ENCODE peak calls at places on chromosomes 1 and 21, in seven cellular contexts. S is uterus, M is ovary, O is GM23338, K is Panc1, G is dorsolateral prefrontal cortex, D is body of pancreas. Z is an unnamed sample. For H3K27me3, the result is how much of the 10 kb centered on the place peaks cover.

GRCh38 chr1:206685749-206686485 is 1.2 kb downstream of the MAPKAPK2 start:
- DNase-seq in M (peak), K (no peak), S (peak), G (no peak), D (peak), O (peak), Z (peak)

GRCh38 chr1:77031101-77031662 is 163.9 kb downstream of the ST6GALNAC5 start:
- DNase-seq in G (no peak), M (no peak), S (no peak), D (no peak), K (peak), O (no peak), Z (peak)

GRCh38 chr1:150535511-150536281 is 13.5 kb upstream of the ADAMTSL4 start:
- DNase-seq in O (no peak), K (no peak), G (no peak), S (no peak), D (no peak), M (no peak), Z (no peak)

GRCh38 chr21:38486705-38487104 is 11.6 kb downstream of the ERG start:
- DNase-seq in S (no peak), G (no peak), K (no peak), D (no peak), O (no peak), M (no peak), Z (peak)

GRCh38 chr1:24283326-24284155 is 35.6 kb upstream of the GRHL3 start:
- DNase-seq in D (no peak), S (peak), M (no peak), K (peak), G (no peak), O (no peak), Z (peak)

GRCh38 chr1:30891223-30891552 is 17.4 kb downstream of the SDC3 start:
- DNase-seq in K (no peak), M (no peak), O (no peak), D (no peak), G (no peak), S (no peak), Z (no peak)

GRCh38 chr21:37435120-37435519 is 68.5 kb downstream of the DYRK1A start:
- DNase-seq in K (no peak), O (peak), M (peak), S (peak), G (peak), D (no peak), Z (peak)

GRCh38 chr1:215819114-215819513 is 252.0 kb downstream of the KCTD3 start:
- DNase-seq in D (no peak), M (no peak), S (no peak), K (no peak), O (no peak), G (no peak), Z (no peak)

GRCh38 chr1:224502459-224503160 is 68.0 kb upstream of the WDR26 start:
- DNase-seq in M (peak), K (no peak), G (no peak), S (no peak), O (peak), D (peak), Z (peak)

GRCh38 chr1:235050911-235051360 is 77.7 kb downstream of the TOMM20 start:
- DNase-seq in G (no peak), S (no peak), K (no peak), O (no peak), D (no peak), M (peak), Z (peak)

GRCh38 chr1:156014829-156015228 is 5.9 kb downstream of the SSR2 start:
- DNase-seq in K (no peak), S (no peak), D (no peak), G (no peak), O (peak), M (no peak), Z (no peak)

GRCh38 chr1:232014941-232015340 is 388.4 kb downstream of the DISC1 start:
- DNase-seq in G (no peak), O (no peak), S (no peak), D (no peak), K (no peak), M (no peak), Z (no peak)

GRCh38 chr1:113782451-113782850 is 23.2 kb upstream of the PHTF1 start:
- DNase-seq in S (no peak), K (no peak), M (no peak), G (no peak), O (no peak), D (no peak), Z (no peak)

GRCh38 chr1:170910273-170910672 is 25.1 kb upstream of the MROH9 start:
- DNase-seq in M (no peak), D (no peak), O (no peak), G (no peak), K (no peak), S (no peak), Z (peak)

GRCh38 chr1:37629008-37629407 is 5.7 kb downstream of the RSPO1 start:
- DNase-seq in S (no peak), O (no peak), G (no peak), M (no peak), K (no peak), D (no peak), Z (no peak)

GRCh38 chr1:111719561-111720239 is 19.5 kb downstream of the INKA2 start:
- DNase-seq in M (no peak), S (peak), D (no peak), O (no peak), G (no peak), K (no peak), Z (peak)

GRCh38 chr1:64150729-64151128 is 52.7 kb upstream of the UBE2U start:
- DNase-seq in G (no peak), D (no peak), S (no peak), M (no peak), O (no peak), K (no peak), Z (no peak)

GRCh38 chr1:211420389-211420788 is 71.6 kb downstream of the RD3 start:
- DNase-seq in O (no peak), G (no peak), K (no peak), D (no peak), S (no peak), M (no peak), Z (peak)

GRCh38 chr1:90133133-90133532 is 138.2 kb downstream of the ZNF326 start:
- DNase-seq in D (no peak), M (no peak), O (peak), G (no peak), K (no peak), S (no peak), Z (peak)

GRCh38 chr1:91428182-91428798 is 23.7 kb upstream of the HFM1 start:
- DNase-seq in O (peak), D (no peak), M (no peak), G (no peak), K (no peak), S (no peak), Z (no peak)

GRCh38 chr1:210250665-210250997 is 18.0 kb downstream of the SERTAD4 start:
- DNase-seq in K (no peak), G (peak), M (no peak), O (peak), D (no peak), S (no peak), Z (no peak)

GRCh38 chr1:165257969-165258459 is 98.5 kb downstream of the LMX1A start:
- DNase-seq in S (peak), D (peak), G (no peak), K (peak), O (peak), M (no peak), Z (peak)

GRCh38 chr1:212607924-212608208 is 695 bp upstream of the ATF3 start:
- DNase-seq in O (no peak), M (no peak), G (no peak), S (no peak), K (no peak), D (no peak), Z (no peak)

GRCh38 chr1:22177354-22178003 is 34.6 kb upstream of the WNT4 start:
- DNase-seq in G (no peak), M (no peak), S (no peak), O (no peak), K (no peak), D (no peak), Z (peak)

DNA sequence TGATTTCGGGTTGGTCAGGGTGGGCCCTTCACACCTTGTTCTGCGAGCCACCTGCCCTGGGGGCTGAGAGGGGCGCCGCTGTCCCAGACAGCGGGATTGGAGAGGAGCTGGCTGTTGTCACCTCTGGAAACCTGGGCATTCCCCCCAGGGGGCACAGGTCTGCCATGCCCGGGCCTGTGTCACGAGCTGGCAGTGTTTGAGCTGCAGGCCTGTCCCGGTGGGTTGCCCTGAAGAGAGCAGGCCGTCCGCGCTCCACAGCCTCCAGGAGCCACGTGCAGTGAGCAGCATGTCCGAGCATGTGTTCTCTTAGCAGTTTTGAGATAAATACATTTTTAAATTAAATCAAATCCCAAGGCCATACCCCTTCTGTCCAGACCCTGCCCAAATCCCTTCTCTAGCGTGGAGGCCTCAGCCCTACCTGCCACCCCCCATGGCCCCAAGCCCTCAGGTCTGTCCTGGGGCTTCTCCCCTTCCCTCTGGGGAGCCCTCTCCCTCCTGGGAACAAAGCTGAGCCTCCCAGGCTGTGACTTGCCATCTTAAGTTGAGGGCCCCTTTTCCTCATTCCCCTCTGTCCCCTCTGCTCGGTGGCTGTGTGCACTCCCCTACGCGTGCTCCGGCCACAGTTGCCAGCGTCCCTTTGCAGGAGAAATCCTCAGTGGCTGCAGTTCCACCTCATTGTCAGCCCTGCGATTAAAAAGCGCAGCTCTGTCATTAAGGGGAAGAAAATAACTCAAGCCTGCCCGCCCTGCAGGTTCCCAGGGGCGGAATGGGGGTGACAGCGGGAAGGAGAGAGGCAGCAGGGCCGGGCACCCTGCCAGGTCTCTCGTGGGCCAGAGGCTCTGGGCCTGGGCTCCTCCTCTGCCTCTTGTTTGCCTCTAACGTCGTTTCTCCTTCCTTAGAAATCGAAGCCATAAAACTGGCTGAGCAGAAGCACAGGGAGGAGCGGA is 26.6 kb downstream of the SLX9 start:
- DNase-seq in D (no peak), K (no peak), G (no peak), O (no peak), S (peak), M (peak), Z (peak)
- H3K4me3 ChIP-seq in D (no peak), K (no peak), G (no peak), O (no peak), S (peak), M (no peak), Z (no peak)

DNA sequence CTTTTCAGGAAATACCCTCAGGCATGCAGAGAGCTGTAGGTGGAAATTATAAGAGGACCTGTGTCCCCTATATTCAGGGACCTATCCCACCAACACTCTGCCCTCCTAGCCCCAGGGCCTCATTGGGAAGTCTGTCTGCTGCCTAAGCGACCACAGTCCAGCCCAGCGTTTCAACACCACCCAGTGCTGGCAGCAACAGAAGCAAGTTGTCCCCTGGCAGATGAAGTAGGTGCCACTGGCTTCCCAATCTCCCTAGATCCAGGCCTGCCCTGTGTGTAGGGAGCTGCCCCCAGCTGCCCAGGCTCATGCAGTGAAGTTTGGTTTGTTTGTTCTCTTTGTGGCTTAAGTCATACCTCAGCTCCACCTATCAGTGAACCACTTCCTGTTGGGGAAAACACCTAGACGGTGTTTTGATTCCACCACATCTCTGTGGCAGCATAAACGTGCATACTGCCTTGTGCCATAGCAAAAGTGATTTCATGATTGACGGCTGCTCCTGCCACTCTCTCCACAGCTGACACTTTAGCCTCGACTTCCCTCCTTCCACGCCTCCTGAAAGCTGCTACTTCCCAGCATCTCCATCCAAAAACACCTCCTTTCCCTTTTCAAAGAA is 8.1 kb upstream of the LEFTY1 start:
- DNase-seq in M (no peak), D (peak), K (no peak), O (no peak), S (no peak), G (no peak), Z (peak)
- TF ChIP-seq CTCF in M (no peak), D (no peak), K (no peak), O (no peak), S (no peak), G (no peak), Z (peak)

GRCh38 chr1:42419449-42419848 is 36.4 kb downstream of the ZMYND12 start:
- DNase-seq in K (no peak), G (peak), S (peak), O (no peak), M (no peak), D (no peak), Z (no peak)

GRCh38 chr1:42418516-42418915 is 37.3 kb downstream of the ZMYND12 start:
- DNase-seq in K (no peak), O (peak), M (no peak), G (no peak), S (no peak), D (no peak), Z (no peak)

GRCh38 chr1:42420145-42420544 is 35.7 kb downstream of the ZMYND12 start:
- DNase-seq in M (no peak), S (no peak), K (no peak), O (no peak), G (peak), D (no peak), Z (no peak)

GRCh38 chr1:42422672-42423236 is 33.1 kb downstream of the ZMYND12 start:
- DNase-seq in D (no peak), G (no peak), M (no peak), K (no peak), S (no peak), O (no peak), Z (no peak)

DNA sequence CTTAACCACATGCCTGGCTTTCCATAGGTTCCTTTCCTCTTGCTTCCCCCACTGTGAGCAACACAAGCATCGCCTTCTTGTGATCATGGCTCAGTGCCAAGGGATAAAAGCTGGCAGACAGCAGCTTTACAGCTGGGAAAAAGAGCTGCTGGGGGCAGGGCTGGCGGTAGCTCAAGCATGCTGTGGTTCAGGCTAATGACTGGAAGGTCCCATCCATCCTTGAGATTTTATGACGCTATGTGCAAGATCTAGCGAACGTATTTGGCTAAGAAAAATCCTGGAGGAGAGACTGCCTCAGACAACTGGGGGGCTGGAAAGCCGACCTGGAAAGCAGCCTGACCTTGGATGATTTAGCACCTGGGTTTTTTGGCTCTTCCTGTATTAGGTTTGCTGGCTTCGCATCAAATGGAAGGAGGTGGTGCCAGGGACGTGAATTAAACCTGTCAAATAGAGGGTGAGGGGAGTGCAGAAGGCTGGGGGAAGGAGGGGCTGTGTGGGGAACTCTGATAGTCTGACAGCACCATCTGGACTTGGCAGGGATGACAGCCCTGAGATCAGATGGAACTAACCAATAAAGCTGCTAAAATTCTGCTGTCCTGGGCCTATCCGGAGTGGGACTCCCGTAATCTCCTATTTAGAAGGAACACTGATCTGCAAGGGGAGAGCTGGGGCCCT is 34.8 kb downstream of the ZMYND12 start:
- DNase-seq in S (peak), D (peak), M (peak), G (peak), O (no peak), K (no peak), Z (peak)
- H3K27me3 ChIP-seq in S (under half), D (under half), M (under half), G (under half), O (under half), K (under half), Z (under half)

DNA sequence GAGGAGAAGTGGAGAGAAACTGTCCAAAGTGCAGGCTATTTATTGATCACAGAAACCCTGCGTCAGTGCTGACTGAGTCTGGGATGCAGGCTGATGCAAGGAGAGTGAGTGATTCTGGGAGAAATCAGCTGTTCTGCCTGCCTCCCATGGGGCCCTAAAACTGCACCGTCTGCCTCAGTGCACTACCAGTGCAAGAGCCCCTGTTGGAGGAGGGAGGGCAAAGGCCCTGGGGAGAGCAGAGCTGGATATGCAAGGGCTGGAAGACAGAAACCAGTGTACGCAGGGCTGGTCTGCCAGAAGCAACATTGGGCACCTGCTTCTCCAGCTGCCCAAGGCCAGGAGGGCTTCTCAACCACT is 42.5 kb downstream of the C1orf198 start:
- DNase-seq in M (no peak), D (peak), G (no peak), O (no peak), K (no peak), S (no peak), Z (no peak)
- H3K4me3 ChIP-seq in M (no peak), D (no peak), G (no peak), O (no peak), K (no peak), S (no peak), Z (no peak)

DNA sequence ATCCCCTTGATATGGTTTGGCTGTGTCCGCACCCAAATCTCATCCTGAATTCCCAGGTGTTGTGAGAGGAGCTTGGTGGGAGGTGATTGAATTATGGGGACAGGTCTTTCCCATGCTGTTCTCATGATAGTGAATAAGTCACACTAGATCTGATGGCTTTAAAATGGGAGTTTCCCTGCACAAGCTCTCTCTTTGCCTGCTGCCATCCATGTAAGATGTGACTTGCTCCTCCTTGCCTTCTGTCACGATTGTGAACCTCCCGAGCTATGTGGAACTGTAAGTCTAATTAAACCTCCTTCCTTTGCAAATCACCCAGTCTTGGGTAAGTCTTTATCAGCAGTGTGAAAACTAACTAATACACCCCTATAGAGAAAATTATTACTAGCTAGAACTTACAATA is 959.5 kb upstream of the ADGRL2 start:
- DNase-seq in O (no peak), M (no peak), G (no peak), K (no peak), D (no peak), S (no peak), Z (no peak)
- TF ChIP-seq CTCF in O (no peak), M (no peak), G (no peak), K (no peak), D (no peak), S (no peak), Z (no peak)

GRCh38 chr21:32185103-32185502 is 93.7 kb downstream of the MIS18A start:
- DNase-seq in O (no peak), G (no peak), M (no peak), S (no peak), K (no peak), D (no peak), Z (no peak)
- H3K27me3 ChIP-seq in O (under half), G (under half), M (under half), S (under half), K (under half), D (under half), Z (under half)

GRCh38 chr1:228734881-228735801 is at the start of gene RHOU:
- DNase-seq in K (no peak), D (peak), G (peak), M (peak), O (peak), S (peak), Z (no peak)
- H3K4me3 ChIP-seq in K (peak), D (peak), G (peak), M (peak), O (peak), S (peak), Z (peak)

DNA sequence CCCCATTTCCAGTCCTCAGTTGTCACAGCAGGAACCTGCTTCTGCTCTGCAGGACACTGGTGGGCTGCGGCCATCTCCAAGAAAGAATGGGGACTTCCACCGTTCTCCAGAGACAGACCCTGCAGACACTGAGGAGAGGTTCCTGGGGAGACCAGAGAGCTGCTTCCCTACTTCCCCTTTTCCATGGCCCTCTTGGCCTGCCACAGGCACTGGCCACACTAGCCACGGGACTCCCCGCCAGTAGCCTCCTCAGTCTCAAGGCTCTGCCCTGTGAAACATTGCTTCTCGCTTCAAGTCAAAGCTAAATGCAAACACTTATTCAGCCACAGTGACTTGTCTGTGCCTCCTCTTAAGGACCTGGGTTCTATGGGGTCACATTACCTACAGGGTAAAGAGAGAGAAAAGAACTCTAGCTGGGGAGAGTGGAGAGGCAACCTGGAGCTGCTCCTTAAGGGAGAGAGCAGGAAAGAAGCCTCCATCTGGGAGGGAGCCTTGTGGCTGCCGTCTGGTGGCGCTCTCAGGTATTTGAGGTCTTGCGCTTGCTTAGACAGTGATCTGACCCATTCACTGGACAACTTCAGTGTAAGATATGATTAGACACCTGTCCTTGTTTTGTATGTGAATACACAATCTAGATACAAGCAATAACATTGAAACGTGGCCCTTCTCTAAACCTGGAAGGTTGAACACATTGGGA is 5.4 kb upstream of the SLAMF8 start:
- DNase-seq in G (no peak), K (no peak), D (no peak), O (peak), M (no peak), S (no peak), Z (no peak)
- TF ChIP-seq CTCF in G (no peak), K (no peak), D (no peak), O (peak), M (no peak), S (no peak), Z (no peak)